ENCODE peak calls at places on chromosomes 13 and 19, in eight cellular contexts. M is A549, S is AG09309, T is psoas muscle, J is dorsolateral prefrontal cortex, P is pancreas, B is fibroblast of lung, A is ovary. X is an unnamed sample.

GRCh38 chr13:113657851-113658741 is at the start of gene ATP4B:
- DNase-seq in M (no peak), S (no peak), T (no peak), J (no peak), P (no peak), B (no peak), A (peak), X (no peak)

GRCh38 chr13:93217701-93218100 is 8.9 kb upstream of the GPC6 start:
- DNase-seq in M (no peak), S (no peak), T (no peak), J (no peak), P (no peak), B (peak), A (no peak), X (no peak)

GRCh38 chr19:4575267-4575793 is 15.8 kb upstream of the SEMA6B start:
- DNase-seq in M (peak), S (peak), T (peak), J (no peak), P (no peak), B (peak), A (peak), X (peak)

GRCh38 chr19:4472174-4472974 is at the start of gene HDGFL2:
- DNase-seq in M (no peak), S (no peak), T (peak), J (no peak), P (no peak), B (no peak), A (peak), X (no peak)

GRCh38 chr19:35309481-35310279 is 17.7 kb downstream of the MAG start:
- DNase-seq in M (no peak), S (no peak), T (peak), J (no peak), P (peak), B (peak), A (peak), X (peak)

GRCh38 chr19:37361994-37362393 is 8.9 kb upstream of the ZNF527 start:
- DNase-seq in M (no peak), S (no peak), T (no peak), J (no peak), P (no peak), B (no peak), A (no peak), X (no peak)

GRCh38 chr13:38213307-38213706 is 136.3 kb upstream of the UFM1 start:
- DNase-seq in M (no peak), S (peak), T (no peak), J (no peak), P (no peak), B (no peak), A (no peak), X (no peak)

GRCh38 chr19:23887642-23888041 is 27.0 kb upstream of the ZNF726 start:
- DNase-seq in M (peak), S (no peak), T (no peak), J (no peak), P (no peak), B (no peak), A (no peak), X (no peak)

GRCh38 chr19:14460935-14461334 is 14.2 kb downstream of the PTGER1 start:
- DNase-seq in M (no peak), S (no peak), T (no peak), J (no peak), P (no peak), B (no peak), A (no peak), X (no peak)

GRCh38 chr19:34236035-34236793 is 18.1 kb upstream of the GARRE1 start:
- DNase-seq in M (no peak), S (peak), T (no peak), J (no peak), P (no peak), B (peak), A (no peak), X (no peak)

GRCh38 chr13:111153279-111153976 is 38.3 kb downstream of the ARHGEF7 start:
- DNase-seq in M (peak), S (peak), T (peak), J (peak), P (peak), B (peak), A (peak), X (no peak)

GRCh38 chr19:10105241-10106099 is 692 bp upstream of the PPAN start:
- DNase-seq in M (no peak), S (no peak), T (no peak), J (no peak), P (no peak), B (no peak), A (no peak), X (no peak)

GRCh38 chr13:82627183-82627582 is 1255.1 kb downstream of the SLITRK1 start:
- DNase-seq in M (peak), S (peak), T (no peak), J (no peak), P (no peak), B (peak), A (no peak), X (no peak)

GRCh38 chr13:112893570-112894422 is 75.2 kb upstream of the MCF2L start:
- DNase-seq in M (no peak), S (no peak), T (no peak), J (peak), P (peak), B (peak), A (peak), X (no peak)

GRCh38 chr19:1774999-1775772 is 21.9 kb downstream of the ONECUT3 start:
- DNase-seq in M (no peak), S (no peak), T (no peak), J (no peak), P (no peak), B (no peak), A (no peak), X (no peak)

GRCh38 chr19:4971424-4971793 is 2.5 kb downstream of the KDM4B start:
- DNase-seq in M (no peak), S (no peak), T (no peak), J (no peak), P (no peak), B (no peak), A (peak), X (no peak)

GRCh38 chr19:55601127-55601526 is 1.0 kb downstream of the ZNF524 start:
- DNase-seq in M (no peak), S (no peak), T (no peak), J (no peak), P (no peak), B (no peak), A (no peak), X (no peak)

GRCh38 chr19:39845621-39846175 is 481 bp downstream of the FBL start:
- DNase-seq in M (no peak), S (no peak), T (no peak), J (peak), P (no peak), B (no peak), A (peak), X (no peak)

GRCh38 chr19:44647144-44647543 is 3.4 kb downstream of the PVR start:
- DNase-seq in M (no peak), S (no peak), T (no peak), J (no peak), P (no peak), B (no peak), A (peak), X (no peak)

GRCh38 chr19:46186717-46187101 is 38.7 kb downstream of the IGFL2 start:
- DNase-seq in M (no peak), S (no peak), T (no peak), J (no peak), P (no peak), B (no peak), A (no peak), X (no peak)

GRCh38 chr13:29594310-29594709 is 1.2 kb downstream of the SLC7A1 start:
- DNase-seq in M (peak), S (peak), T (no peak), J (peak), P (peak), B (peak), A (no peak), X (peak)

GRCh38 chr13:60260440-60260839 is 96.7 kb upstream of the DIAPH3 start:
- DNase-seq in M (no peak), S (no peak), T (no peak), J (no peak), P (no peak), B (no peak), A (no peak), X (no peak)

GRCh38 chr19:35533201-35533821 is at the start of gene GAPDHS:
- DNase-seq in M (no peak), S (no peak), T (no peak), J (no peak), P (no peak), B (peak), A (no peak), X (no peak)

GRCh38 chr13:24032674-24033073 is 127.8 kb upstream of the SPATA13 start:
- DNase-seq in M (peak), S (no peak), T (no peak), J (no peak), P (peak), B (no peak), A (no peak), X (no peak)

GRCh38 chr19:14325134-14325533 is 56.1 kb upstream of the ADGRE5 start:
- DNase-seq in M (no peak), S (no peak), T (no peak), J (no peak), P (no peak), B (no peak), A (no peak), X (no peak)

GRCh38 chr13:21077360-21078353 is 16.3 kb upstream of the LATS2 start:
- DNase-seq in M (no peak), S (no peak), T (no peak), J (peak), P (no peak), B (no peak), A (no peak), X (no peak)

GRCh38 chr13:21076265-21076653 is 14.9 kb upstream of the LATS2 start:
- DNase-seq in M (no peak), S (no peak), T (no peak), J (no peak), P (no peak), B (peak), A (peak), X (no peak)

GRCh38 chr13:21074601-21075302 is 13.4 kb upstream of the LATS2 start:
- DNase-seq in M (no peak), S (no peak), T (no peak), J (no peak), P (no peak), B (peak), A (peak), X (no peak)

GRCh38 chr13:21078501-21078900 is 17.1 kb upstream of the LATS2 start:
- DNase-seq in M (no peak), S (no peak), T (no peak), J (no peak), P (no peak), B (no peak), A (no peak), X (no peak)

DNA sequence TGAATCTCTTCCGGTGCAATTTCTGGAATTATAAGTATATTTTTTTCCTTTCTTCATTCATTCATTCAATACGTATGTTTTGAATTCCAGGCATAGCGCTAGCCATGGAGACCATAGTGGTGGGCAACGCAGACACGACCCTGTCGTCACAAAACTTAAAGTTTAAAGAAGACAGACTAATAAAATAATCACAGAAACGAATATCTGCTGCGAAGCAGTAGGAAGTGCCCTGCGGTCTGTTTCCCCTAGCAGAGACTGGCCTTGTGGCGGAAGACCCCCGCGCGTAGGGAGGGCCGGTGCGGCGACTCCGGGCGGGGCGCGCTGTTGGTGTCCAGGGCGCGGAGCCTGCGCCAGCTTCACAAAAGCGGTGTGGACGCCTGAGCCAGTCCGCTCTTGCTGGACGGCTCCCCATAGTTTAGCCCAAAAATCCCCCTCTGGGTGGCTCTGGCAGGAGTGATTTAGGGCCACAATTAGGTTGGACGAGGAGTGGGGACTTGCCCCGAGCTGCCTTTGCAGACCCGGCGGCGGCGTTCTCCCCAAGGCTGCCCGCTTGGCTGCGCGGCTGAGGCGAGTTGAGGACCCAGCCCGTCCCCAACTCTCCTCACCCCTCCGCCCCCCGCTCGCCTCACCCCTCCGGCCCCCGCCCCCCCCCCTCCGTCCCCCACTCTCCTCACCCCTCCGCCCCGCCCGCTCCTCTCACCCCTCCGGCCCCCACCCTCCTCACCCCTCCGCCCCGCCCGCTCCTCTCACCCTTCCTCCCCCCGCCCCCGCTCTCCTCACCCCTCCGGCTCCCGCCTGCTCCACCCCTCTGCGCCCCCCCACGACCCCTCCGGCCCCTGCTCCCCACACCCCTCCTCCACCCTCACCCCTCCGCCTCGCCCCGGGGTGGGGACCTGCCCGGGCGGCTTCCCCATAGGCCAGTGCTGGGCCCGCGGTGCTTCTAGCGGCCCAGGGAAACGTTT is 14.2 kb upstream of the LATS2 start:
- DNase-seq in M (no peak), S (no peak), T (peak), J (no peak), P (no peak), B (peak), A (peak), X (no peak)
- H3K4me3 ChIP-seq in M (peak), S (peak), T (peak), J (peak), P (peak), B (peak), A (peak), X (peak)

GRCh38 chr19:19111967-19112580 is 26.2 kb downstream of the TMEM161A start:
- DNase-seq in M (no peak), S (no peak), T (no peak), J (no peak), P (no peak), B (no peak), A (no peak), X (no peak)

GRCh38 chr19:19111138-19111835 is 27.0 kb downstream of the TMEM161A start:
- DNase-seq in M (no peak), S (no peak), T (no peak), J (no peak), P (no peak), B (no peak), A (peak), X (no peak)

GRCh38 chr19:19113040-19113541 is 25.2 kb downstream of the TMEM161A start:
- DNase-seq in M (peak), S (no peak), T (no peak), J (no peak), P (no peak), B (peak), A (no peak), X (no peak)

GRCh38 chr19:19109601-19110000 is 28.7 kb downstream of the TMEM161A start:
- DNase-seq in M (no peak), S (no peak), T (no peak), J (no peak), P (no peak), B (peak), A (no peak), X (no peak)

DNA sequence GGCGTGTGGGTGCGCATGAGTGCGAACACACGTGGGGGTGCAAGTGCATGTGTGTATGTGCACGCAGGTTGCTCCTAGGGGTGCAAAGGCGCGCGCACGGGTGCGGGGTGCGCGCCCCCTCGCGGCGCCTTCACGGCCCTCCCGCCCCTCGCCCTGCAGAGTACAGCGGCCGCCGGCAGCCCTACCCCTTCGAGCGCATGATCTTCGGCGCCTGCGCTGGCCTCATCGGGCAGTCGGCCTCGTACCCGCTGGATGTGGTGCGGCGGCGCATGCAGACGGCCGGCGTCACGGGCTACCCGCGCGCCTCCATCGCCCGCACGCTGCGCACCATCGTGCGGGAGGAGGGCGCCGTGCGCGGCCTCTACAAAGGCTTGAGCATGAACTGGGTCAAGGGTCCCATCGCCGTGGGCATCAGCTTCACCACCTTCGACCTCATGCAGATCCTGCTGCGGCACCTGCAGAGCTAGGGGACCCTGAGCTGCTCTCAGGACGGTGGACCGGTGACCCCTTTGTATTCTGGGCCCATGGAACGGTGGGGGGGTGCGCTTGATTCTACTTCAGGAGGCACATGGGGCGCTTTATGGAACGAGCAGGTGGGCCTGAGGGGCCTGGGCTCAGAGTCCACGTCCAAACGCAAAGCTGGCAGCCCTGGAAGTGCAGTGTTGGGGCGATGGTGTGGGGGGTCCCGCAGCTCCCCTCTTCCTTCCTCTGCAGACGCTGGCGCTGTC is 27.7 kb downstream of the TMEM161A start:
- DNase-seq in M (peak), S (no peak), T (no peak), J (peak), P (no peak), B (no peak), A (peak), X (no peak)
- TF ChIP-seq CTCF in M (no peak), S (no peak), T (peak), J (peak), P (no peak), B (peak), A (no peak), X (peak)

GRCh38 chr19:3098515-3099346 is 4.6 kb downstream of the GNA11 start:
- DNase-seq in M (no peak), S (no peak), T (peak), J (no peak), P (no peak), B (peak), A (no peak), X (no peak)
- H3K4me3 ChIP-seq in M (no peak), S (peak), T (peak), J (peak), P (peak), B (peak), A (peak), X (peak)

GRCh38 chr19:51127755-51128154 is 3.0 kb downstream of the SIGLEC9 start:
- DNase-seq in M (no peak), S (no peak), T (no peak), J (no peak), P (no peak), B (peak), A (no peak), X (no peak)

GRCh38 chr19:51129716-51130115 is 5.0 kb downstream of the SIGLEC9 start:
- DNase-seq in M (no peak), S (no peak), T (no peak), J (no peak), P (no peak), B (no peak), A (no peak), X (no peak)

GRCh38 chr19:51128227-51128626 is 3.5 kb downstream of the SIGLEC9 start:
- DNase-seq in M (no peak), S (no peak), T (no peak), J (no peak), P (no peak), B (no peak), A (no peak), X (no peak)

GRCh38 chr19:51135004-51135403 is 7.1 kb upstream of the SIGLEC7 start:
- DNase-seq in M (no peak), S (no peak), T (no peak), J (no peak), P (no peak), B (no peak), A (no peak), X (no peak)

GRCh38 chr19:51131780-51132680 is 7.3 kb downstream of the SIGLEC9 start:
- DNase-seq in M (peak), S (no peak), T (no peak), J (peak), P (no peak), B (peak), A (peak), X (no peak)
- TF ChIP-seq CTCF in M (no peak), S (no peak), T (no peak), J (no peak), P (no peak), B (no peak), A (no peak), X (no peak)

GRCh38 chr19:48896191-48896720 is 2.3 kb downstream of the TULP2 start:
- DNase-seq in M (no peak), S (no peak), T (peak), J (peak), P (peak), B (peak), A (peak), X (no peak)
- H3K4me3 ChIP-seq in M (no peak), S (no peak), T (peak), J (peak), P (peak), B (no peak), A (peak), X (no peak)

DNA sequence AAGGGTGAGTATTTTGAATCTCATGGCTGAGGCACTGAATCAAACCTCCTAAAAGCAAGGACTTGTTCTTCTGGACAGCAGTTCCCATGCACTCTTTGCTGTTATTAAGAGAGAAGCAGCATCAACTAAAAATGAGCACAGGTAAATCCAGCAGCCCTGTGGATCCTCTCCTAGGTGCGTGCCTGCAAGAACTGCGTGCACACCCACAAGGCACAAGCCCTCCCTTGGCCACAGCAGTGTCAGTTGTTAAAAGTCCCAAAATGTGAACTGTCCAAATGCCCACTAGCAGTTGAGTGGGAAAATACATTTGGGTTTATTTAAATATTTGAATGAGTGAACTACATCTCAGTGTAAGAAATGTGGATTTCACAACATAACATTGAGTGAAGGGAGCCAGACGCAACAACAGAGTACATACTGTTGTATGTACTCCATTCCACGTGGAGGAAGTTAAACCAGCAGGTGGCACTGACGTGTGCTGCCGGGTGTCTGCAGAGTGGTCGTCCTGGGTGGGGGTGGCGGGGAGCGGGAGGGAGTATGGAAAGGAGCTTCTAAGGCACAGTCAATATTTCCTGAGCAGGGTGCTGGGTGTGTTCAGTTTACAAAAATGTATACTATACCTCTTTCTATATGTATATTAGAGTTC is 266.4 kb downstream of the NALCN start:
- DNase-seq in M (peak), S (no peak), T (no peak), J (no peak), P (no peak), B (peak), A (no peak), X (no peak)
- TF ChIP-seq CTCF in M (peak), S (peak), T (no peak), J (peak), P (no peak), B (peak), A (no peak), X (peak)

GRCh38 chr19:41671481-41671880 is 16.6 kb downstream of the CEACAM7 start:
- DNase-seq in M (no peak), S (no peak), T (no peak), J (no peak), P (no peak), B (no peak), A (no peak), X (no peak)

GRCh38 chr19:41670755-41671154 is 17.3 kb downstream of the CEACAM7 start:
- DNase-seq in M (no peak), S (no peak), T (no peak), J (no peak), P (no peak), B (no peak), A (no peak), X (no peak)

GRCh38 chr19:41666075-41666474 is 22.0 kb downstream of the CEACAM7 start:
- DNase-seq in M (no peak), S (no peak), T (no peak), J (no peak), P (no peak), B (no peak), A (no peak), X (no peak)

GRCh38 chr19:41668315-41668714 is 19.8 kb downstream of the CEACAM7 start:
- DNase-seq in M (no peak), S (no peak), T (no peak), J (no peak), P (no peak), B (no peak), A (no peak), X (no peak)
- H3K4me3 ChIP-seq in M (no peak), S (no peak), T (no peak), J (no peak), P (no peak), B (no peak), A (no peak), X (no peak)